ENCODE peak calls at places on chromosomes 12 and 14, in six cellular contexts. W is RPMI8226; S is NCI-H187 treated with DMSO at 0.1 percent for 48 hours; K is amygdala; E is HTR-8/SVneo; F is natural killer cell treated with Interleukin-12 subunit alpha and Interleukin-12 subunit beta and Interleukin-15 and Interleukin-18, amount 100 ng/mL, for 72 hours. Y is an unnamed sample.

GRCh38 chr12:93109794-93110203 is 180.7 kb upstream of the EEA1 start:
- DNase-seq in K (no peak), W (no peak), F (no peak), E (no peak), S (no peak), Y (no peak)

GRCh38 chr12:77189463-77189862 is 124.1 kb upstream of the E2F7 start:
- DNase-seq in F (no peak), K (no peak), S (no peak), W (no peak), E (no peak), Y (peak)

GRCh38 chr14:67228325-67228984 is 12.8 kb upstream of the PALS1 start:
- DNase-seq in E (peak), F (no peak), W (no peak), S (no peak), K (no peak), Y (no peak)

GRCh38 chr12:76155157-76155556 is 70.7 kb upstream of the NAP1L1 start:
- DNase-seq in E (no peak), W (no peak), S (no peak), F (no peak), K (no peak), Y (no peak)

GRCh38 chr14:78157855-78158436 is 12.2 kb upstream of the NRXN3 start:
- DNase-seq in E (peak), K (no peak), F (no peak), W (peak), S (no peak), Y (no peak)

GRCh38 chr12:10453144-10453543 is at the start of gene KLRC1:
- DNase-seq in S (no peak), K (no peak), W (no peak), E (no peak), F (no peak), Y (no peak)

GRCh38 chr14:86311151-86311550 is 781.2 kb downstream of the FLRT2 start:
- DNase-seq in W (no peak), K (no peak), E (no peak), F (no peak), S (no peak), Y (no peak)

GRCh38 chr12:3490848-3491382 is at the start of gene PRMT8:
- DNase-seq in W (no peak), F (no peak), S (no peak), K (no peak), E (peak), Y (no peak)

GRCh38 chr12:116236148-116236731 is 41.3 kb downstream of the MED13L start:
- DNase-seq in S (peak), K (peak), W (peak), E (peak), F (peak), Y (no peak)

GRCh38 chr14:88562831-88563686 is at the start of gene ZC3H14:
- DNase-seq in F (peak), W (peak), S (peak), K (peak), E (peak), Y (peak)

GRCh38 chr12:124544311-124544970 is 23.0 kb downstream of the NCOR2 start:
- DNase-seq in K (no peak), E (no peak), W (no peak), F (no peak), S (no peak), Y (no peak)

GRCh38 chr12:2523317-2523716 is 271.5 kb upstream of the FKBP4 start:
- DNase-seq in K (no peak), E (no peak), W (no peak), F (no peak), S (no peak), Y (no peak)

GRCh38 chr12:44875954-44876553 is at the start of gene NELL2:
- DNase-seq in K (peak), E (no peak), S (peak), W (no peak), F (no peak), Y (no peak)

GRCh38 chr12:106128526-106129430 is 10.0 kb downstream of the NUAK1 start:
- DNase-seq in S (peak), E (no peak), F (peak), W (no peak), K (no peak), Y (no peak)

GRCh38 chr12:108253540-108253939 is 85.6 kb downstream of the CMKLR1 start:
- DNase-seq in F (no peak), S (no peak), K (no peak), W (no peak), E (no peak), Y (no peak)

Y was measured in retinal pigment epithelial cell.